ENCODE peak calls at places on chromosome 9, in nine cellular contexts. U is sigmoid colon, S is GM23338, K is SK-N-SH, Z is SK-N-MC, F is breast epithelium, Y is endothelial cell of umbilical vein, D is prostate gland, X is transverse colon. B is an unnamed sample.

GRCh38 chr9:7402704-7403389 is 396.7 kb downstream of the DMAC1 start:
- DNase-seq in U (no peak), S (peak; percentile 36), K (no peak), Z (no peak), F (no peak), Y (no peak), D (no peak), X (no peak), B (no peak)

GRCh38 chr9:88775037-88775471 is 216.2 kb upstream of the S1PR3 start:
- DNase-seq in U (peak; percentile 85), S (no peak), K (no peak), Z (no peak), F (no peak), Y (peak; percentile 80), D (peak; percentile 55), X (no peak), B (no peak)

GRCh38 chr9:8628771-8629170 is 829.2 kb upstream of the DMAC1 start:
- DNase-seq in U (no peak), S (no peak), K (no peak), Z (no peak), F (no peak), Y (no peak), D (no peak), X (no peak), B (no peak)

GRCh38 chr9:107983191-107983603 is 493.6 kb upstream of the KLF4 start:
- DNase-seq in U (no peak), S (no peak), K (no peak), Z (no peak), F (no peak), Y (peak; percentile 21), D (no peak), X (no peak), B (no peak)

GRCh38 chr9:82168585-82168984 is 180.0 kb downstream of the SPATA31D1 start:
- DNase-seq in U (no peak), S (no peak), K (no peak), Z (no peak), F (no peak), Y (no peak), D (no peak), X (no peak), B (no peak)

GRCh38 chr9:133226219-133227171 is 17.4 kb upstream of the OBP2B start:
- DNase-seq in U (peak; percentile 48), S (peak; percentile 41), K (peak; percentile 86), Z (no peak), F (peak; percentile 48), Y (no peak), D (no peak), X (no peak), B (peak; percentile 87)

GRCh38 chr9:7185612-7186011 is 427.8 kb downstream of the KDM4C start:
- DNase-seq in U (no peak), S (peak; percentile 67), K (no peak), Z (no peak), F (no peak), Y (peak; percentile 57), D (no peak), X (no peak), B (no peak)

GRCh38 chr9:100445161-100445902 is 18.4 kb downstream of the MSANTD3 start:
- DNase-seq in U (no peak), S (no peak), K (no peak), Z (no peak), F (no peak), Y (no peak), D (no peak), X (no peak), B (no peak)

GRCh38 chr9:2740616-2741015 is 23.3 kb downstream of the KCNV2 start:
- DNase-seq in U (no peak), S (no peak), K (no peak), Z (no peak), F (no peak), Y (no peak), D (no peak), X (no peak), B (no peak)

GRCh38 chr9:19456996-19457693 is 48.3 kb downstream of the ACER2 start:
- DNase-seq in U (peak; percentile 84), S (peak; percentile 89), K (peak; percentile 84), Z (peak; percentile 51), F (no peak), Y (peak; percentile 80), D (peak; percentile 56), X (peak; percentile 75), B (no peak)

DNA sequence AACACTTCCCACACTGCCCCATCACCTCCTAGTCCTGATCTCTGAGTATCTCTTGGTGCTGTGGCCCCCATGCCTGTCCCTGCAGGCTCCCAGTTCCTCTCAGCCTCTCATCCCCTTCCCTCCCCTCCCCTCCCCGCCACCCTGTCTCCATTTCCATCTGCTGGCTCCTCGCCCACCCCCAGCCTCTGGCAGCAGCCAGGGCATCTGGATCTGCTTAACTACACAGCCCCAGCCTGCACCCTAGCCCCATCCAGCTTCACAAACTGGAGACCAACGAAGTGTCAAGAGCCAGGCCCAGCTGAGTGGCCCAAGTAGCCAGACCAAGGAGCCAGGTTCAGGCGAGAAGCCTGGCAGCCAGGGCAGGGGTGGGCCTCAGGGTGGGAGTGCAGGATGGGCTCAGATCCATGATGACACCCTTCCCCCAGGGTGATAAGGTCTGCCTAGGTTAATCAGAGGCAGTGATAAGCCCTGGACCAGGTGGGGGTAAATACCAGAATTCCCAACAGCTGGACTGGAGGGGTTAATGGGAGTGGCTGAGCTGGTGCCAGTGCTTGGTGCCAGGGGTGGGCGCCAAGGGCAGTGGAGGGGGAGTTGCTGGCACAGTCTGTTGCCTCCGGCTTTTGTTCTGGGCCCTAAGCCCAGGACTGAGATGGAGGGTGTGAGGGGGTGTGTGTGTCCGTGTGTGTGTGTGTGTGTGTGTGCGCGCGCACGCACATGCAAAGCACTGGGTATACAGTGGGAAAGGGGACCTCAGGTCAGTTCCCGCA is 2.5 kb downstream of the IL11RA start:
- DNase-seq in U (peak; percentile 95), S (no peak), K (peak; percentile 92), Z (no peak), F (peak; percentile 65), Y (peak; percentile 36), D (peak; percentile 66), X (peak; percentile 51), B (no peak)
- H3K4me3 ChIP-seq in U (peak overlapping the region; percentile 56), S (no peak overlapping the region), K (no peak overlapping the region), Z (peak overlapping the region; percentile 81), F (peak overlapping the region; percentile 50), Y (no peak overlapping the region), D (no peak overlapping the region), X (no peak overlapping the region), B (peak overlapping the region; percentile 13)

DNA sequence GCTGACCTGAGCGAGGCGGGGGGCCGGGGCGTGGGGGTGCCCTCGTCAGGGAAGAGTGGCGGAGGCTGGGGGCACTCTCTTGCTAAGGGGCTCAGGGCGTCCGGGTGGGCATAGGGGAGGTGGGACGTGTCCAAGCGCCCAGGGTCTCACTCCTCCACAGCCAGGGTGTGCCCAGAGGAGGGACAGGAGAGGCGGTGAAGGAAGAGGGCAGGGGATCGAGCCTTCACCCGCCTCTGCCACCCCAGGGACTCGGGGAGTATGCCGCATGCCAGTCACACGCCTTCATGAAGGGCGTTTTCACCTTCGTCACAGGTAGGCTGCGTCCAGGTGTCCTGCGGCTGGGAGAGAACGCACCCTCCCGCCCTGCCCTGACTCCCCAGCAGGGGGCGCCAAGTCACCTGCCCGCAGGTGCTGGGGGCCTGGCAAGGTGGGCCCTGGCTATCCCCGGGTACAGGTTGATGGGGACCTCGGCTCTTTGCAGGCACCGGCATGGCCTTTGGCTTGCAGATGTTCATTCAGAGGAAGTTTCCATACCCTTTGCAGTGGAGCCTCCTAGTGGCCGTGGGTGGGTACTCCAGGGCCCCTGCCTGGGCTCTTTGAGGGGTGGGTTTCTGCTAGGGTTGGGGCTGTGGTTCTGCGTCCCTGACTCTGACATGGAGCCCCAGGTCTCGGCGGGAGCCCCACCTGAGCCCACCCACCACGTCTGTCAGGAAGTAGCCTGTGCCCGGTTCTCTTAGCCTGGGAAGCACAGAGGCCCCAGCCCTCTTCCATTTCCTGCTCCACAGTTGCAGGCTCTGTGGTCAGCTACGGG is 527 bp downstream of the TMEM141 start:
- DNase-seq in U (no peak), S (peak; percentile 88), K (peak; percentile 59), Z (no peak), F (peak; percentile 79), Y (peak; percentile 26), D (peak; percentile 74), X (peak; percentile 87), B (no peak)
- TF ChIP-seq POLR2AphosphoS5 in U (no peak), S (no peak), K (no peak), Z (no peak), F (peak; percentile 43), Y (no peak), D (no peak), X (no peak), B (no peak)

GRCh38 chr9:128001411-128002298 is 20.9 kb upstream of the EEIG1 start:
- DNase-seq in U (no peak), S (peak; percentile 79), K (peak; percentile 72), Z (no peak), F (peak; percentile 73), Y (peak; percentile 73), D (no peak), X (no peak), B (no peak)
- H3K4me3 ChIP-seq in U (no peak overlapping the region), S (no peak overlapping the region), K (no peak overlapping the region), Z (no peak overlapping the region), F (no peak overlapping the region), Y (no peak overlapping the region), D (no peak overlapping the region), X (no peak overlapping the region), B (no peak overlapping the region)

GRCh38 chr9:127524373-127524772 is 73.1 kb downstream of the LRSAM1 start:
- DNase-seq in U (no peak), S (peak; percentile 49), K (no peak), Z (no peak), F (no peak), Y (no peak), D (no peak), X (no peak), B (no peak)

GRCh38 chr9:127527560-127528268 is 76.4 kb downstream of the LRSAM1 start:
- DNase-seq in U (no peak), S (no peak), K (no peak), Z (no peak), F (no peak), Y (no peak), D (no peak), X (no peak), B (no peak)

GRCh38 chr9:127528407-127529251 is 77.3 kb downstream of the LRSAM1 start:
- DNase-seq in U (no peak), S (peak; percentile 43), K (no peak), Z (no peak), F (no peak), Y (peak; percentile 88), D (no peak), X (no peak), B (no peak)

GRCh38 chr9:127525426-127526188 is 74.3 kb downstream of the LRSAM1 start:
- DNase-seq in U (no peak), S (peak; percentile 81), K (no peak), Z (no peak), F (no peak), Y (no peak), D (no peak), X (no peak), B (no peak)

DNA sequence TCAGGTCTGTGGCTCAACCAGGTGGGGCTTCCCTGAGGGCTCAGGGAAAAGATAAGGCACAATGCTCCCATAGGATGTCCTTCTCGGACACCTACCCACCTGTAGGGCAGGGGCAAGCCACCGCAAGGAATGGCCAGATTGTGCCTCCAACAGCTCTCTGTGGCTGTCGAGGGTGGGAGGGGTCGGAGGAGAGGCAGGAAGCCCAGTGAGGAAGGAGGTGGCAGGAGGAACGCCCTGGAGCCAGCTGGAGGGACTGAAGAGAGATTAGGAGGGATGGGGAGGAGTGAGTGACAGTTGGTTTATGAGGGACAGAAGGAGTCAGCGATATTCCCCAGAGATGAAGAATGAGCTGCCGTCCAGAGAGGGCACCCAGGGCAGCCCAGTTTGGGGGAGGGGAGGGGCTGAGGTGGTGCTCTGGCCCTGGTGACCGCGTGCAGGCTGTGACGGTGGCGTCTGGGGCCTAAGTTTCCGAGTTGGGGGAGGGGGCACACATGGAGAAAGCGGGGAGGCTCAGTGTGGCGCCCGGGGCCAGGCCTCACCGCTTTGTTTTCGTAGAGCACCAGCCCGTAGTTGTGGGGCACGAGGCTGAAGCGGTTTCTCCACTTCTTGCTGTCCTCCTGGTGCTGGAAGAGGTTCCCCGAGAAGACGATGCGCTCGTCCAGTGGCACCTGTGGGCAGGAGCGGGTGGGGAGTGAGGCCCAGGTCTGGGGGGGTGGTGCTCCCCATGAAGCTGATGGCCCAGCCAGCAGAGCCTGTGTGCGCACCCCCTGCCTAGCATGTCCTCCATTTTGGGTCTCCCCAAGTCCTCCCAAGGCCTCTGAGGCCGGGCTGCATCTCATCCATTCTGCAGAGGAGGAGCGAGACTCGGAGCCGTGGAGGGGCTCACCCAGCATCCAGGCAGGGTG is 75.6 kb downstream of the LRSAM1 start:
- DNase-seq in U (no peak), S (no peak), K (no peak), Z (no peak), F (no peak), Y (no peak), D (no peak), X (no peak), B (no peak)
- TF ChIP-seq POLR2AphosphoS5 in U (no peak), S (no peak), K (no peak), Z (no peak), F (no peak), Y (no peak), D (no peak), X (no peak), B (no peak)

B was measured in vagina.